ENCODE peak calls at places on chromosomes 13 and 19, in four cellular contexts. U is body of pancreas; V is stimulated activated CD4-positive, alpha-beta T cell treated with anti-CD3 and anti-CD28 coated beads, Interleukin-15, amount 100 ng/mL, for 1 hour; C is cardiac fibroblast. H is an unnamed sample.

GRCh38 chr19:42092350-42092749 is 16.4 kb downstream of the ZNF574 start:
- DNase-seq in U (peak), V (no peak), C (peak), H (no peak)

GRCh38 chr19:3783660-3784584 is 2.3 kb downstream of the MATK start:
- DNase-seq in U (no peak), V (peak), C (no peak), H (no peak)

GRCh38 chr13:35866801-35867200 is 264.4 kb downstream of the DCLK1 start:
- DNase-seq in U (no peak), V (no peak), C (no peak), H (no peak)

GRCh38 chr13:41552031-41552430 is 94.7 kb downstream of the RGCC start:
- DNase-seq in U (no peak), V (no peak), C (no peak), H (no peak)

GRCh38 chr19:48617146-48617937 is 1.6 kb downstream of the RPL18 start:
- DNase-seq in U (no peak), V (no peak), C (no peak), H (no peak)

GRCh38 chr19:14678199-14678598 is 3.6 kb upstream of the ADGRE3 start:
- DNase-seq in U (no peak), V (no peak), C (no peak), H (no peak)

GRCh38 chr13:52319876-52320275 is 86.1 kb downstream of the THSD1 start:
- DNase-seq in U (no peak), V (no peak), C (peak), H (peak)

GRCh38 chr19:342801-343421 is 1.7 kb downstream of the MIER2 start:
- DNase-seq in U (peak), V (no peak), C (peak), H (peak)

GRCh38 chr13:43785166-43785680 is 1.5 kb downstream of the ENOX1 start:
- DNase-seq in U (no peak), V (no peak), C (no peak), H (no peak)

GRCh38 chr19:13026478-13026999 is 31.3 kb downstream of the NFIX start:
- DNase-seq in U (peak), V (no peak), C (peak), H (peak)

GRCh38 chr13:28805193-28805819 is 14.8 kb upstream of the MTUS2 start:
- DNase-seq in U (no peak), V (no peak), C (peak), H (peak)

GRCh38 chr19:56732974-56733373 is 61.4 kb upstream of the ZNF835 start:
- DNase-seq in U (no peak), V (no peak), C (no peak), H (no peak)

GRCh38 chr19:39327990-39328705 is 7.5 kb upstream of the LRFN1 start:
- DNase-seq in U (peak), V (peak), C (peak), H (peak)

GRCh38 chr13:42969558-42970172 is 22.4 kb downstream of the EPSTI1 start:
- DNase-seq in U (peak), V (peak), C (peak), H (peak)

GRCh38 chr13:106274551-106275208 is 260.8 kb downstream of the EFNB2 start:
- DNase-seq in U (no peak), V (no peak), C (peak), H (no peak)

GRCh38 chr13:66794340-66795031 is 435.6 kb downstream of the PCDH9 start:
- DNase-seq in U (no peak), V (no peak), C (no peak), H (no peak)

GRCh38 chr19:4647676-4648644 is 8.6 kb downstream of the TNFAIP8L1 start:
- DNase-seq in U (peak), V (no peak), C (peak), H (peak)

GRCh38 chr13:98930014-98930625 is 47.7 kb downstream of the DOCK9 start:
- DNase-seq in U (no peak), V (no peak), C (no peak), H (no peak)

GRCh38 chr19:53196777-53197396 is 3.7 kb upstream of the ZNF665 start:
- DNase-seq in U (peak), V (peak), C (peak), H (peak)

GRCh38 chr13:40446365-40446764 is 220.1 kb downstream of the FOXO1 start:
- DNase-seq in U (no peak), V (no peak), C (peak), H (peak)

GRCh38 chr13:49953560-49953959 is 17.4 kb upstream of the SPRYD7 start:
- DNase-seq in U (no peak), V (no peak), C (no peak), H (no peak)

GRCh38 chr19:38455031-38455430 is 21.5 kb downstream of the RYR1 start:
- DNase-seq in U (no peak), V (no peak), C (peak), H (peak)

GRCh38 chr13:109568273-109568900 is 218.0 kb downstream of the IRS2 start:
- DNase-seq in U (no peak), V (no peak), C (peak), H (peak)

GRCh38 chr13:88107486-88108044 is 436.4 kb downstream of the SLITRK5 start:
- DNase-seq in U (no peak), V (no peak), C (no peak), H (no peak)

GRCh38 chr19:47240996-47241918 is 10.3 kb upstream of the BBC3 start:
- DNase-seq in U (peak), V (peak), C (peak), H (peak)

GRCh38 chr13:77696006-77696862 is 1.3 kb upstream of the SLAIN1 start:
- DNase-seq in U (no peak), V (no peak), C (no peak), H (no peak)

GRCh38 chr19:15986694-15987093 is 37.9 kb downstream of the OR10H4 start:
- DNase-seq in U (no peak), V (no peak), C (no peak), H (no peak)

GRCh38 chr13:45219938-45220375 is 19.1 kb upstream of the KCTD4 start:
- DNase-seq in U (no peak), V (no peak), C (peak), H (peak)

GRCh38 chr19:29245221-29245620 is 32.3 kb upstream of the UQCRFS1 start:
- DNase-seq in U (no peak), V (no peak), C (no peak), H (no peak)

GRCh38 chr19:362154-362553 is 17.6 kb upstream of the MIER2 start:
- DNase-seq in U (no peak), V (no peak), C (no peak), H (no peak)

GRCh38 chr19:29667941-29668340 is 2.7 kb downstream of the PLEKHF1 start:
- DNase-seq in U (no peak), V (no peak), C (no peak), H (no peak)

GRCh38 chr13:95212962-95213850 is 88.0 kb downstream of the ABCC4 start:
- DNase-seq in U (no peak), V (no peak), C (no peak), H (no peak)

GRCh38 chr19:5587661-5588060 is 19.9 kb upstream of the TINCR start:
- DNase-seq in U (no peak), V (no peak), C (no peak), H (no peak)

GRCh38 chr19:15252398-15253018 is 20.3 kb upstream of the EPHX3 start:
- DNase-seq in U (no peak), V (no peak), C (peak), H (peak)

GRCh38 chr19:47113446-47114348 is at the start of gene ZC3H4:
- DNase-seq in U (peak), V (peak), C (peak), H (peak)

GRCh38 chr13:91693466-91693865 is 295.0 kb downstream of the GPC5 start:
- DNase-seq in U (no peak), V (no peak), C (no peak), H (no peak)

GRCh38 chr19:49637865-49638350 is 2.0 kb downstream of the RRAS start:
- DNase-seq in U (peak), V (no peak), C (peak), H (peak)